ENCODE peak calls at places on chromosomes 5 and 9, in nine cellular contexts. Z, W, C, P, X, G, J, B and T are unnamed samples.

GRCh38 chr9:98707158-98708102 is 1.3 kb downstream of the GABBR2 start:
- DNase-seq in Z (no peak), B (peak), C (peak), G (peak), J (peak), P (no peak), X (peak), W (no peak), T (no peak)

GRCh38 chr9:37968228-37968672 is 64.3 kb upstream of the SLC25A51 start:
- DNase-seq in X (no peak), Z (no peak), B (peak), W (no peak), C (no peak), P (no peak), J (peak), G (peak), T (no peak)

GRCh38 chr9:109974143-109974917 is 194.3 kb downstream of the PALM2AKAP2 start:
- DNase-seq in X (no peak), J (no peak), W (no peak), Z (no peak), G (no peak), P (no peak), B (no peak), C (peak), T (no peak)

GRCh38 chr5:119288364-119289047 is 67.3 kb upstream of the TNFAIP8 start:
- DNase-seq in J (no peak), X (no peak), W (no peak), Z (no peak), G (no peak), P (no peak), C (no peak), B (peak), T (no peak)

GRCh38 chr9:92561374-92562329 is 25.9 kb upstream of the ECM2 start:
- DNase-seq in X (no peak), Z (no peak), B (peak), G (no peak), J (no peak), W (no peak), C (no peak), P (no peak), T (no peak)

GRCh38 chr5:1916041-1917001 is 33.6 kb upstream of the IRX4 start:
- DNase-seq in G (no peak), J (no peak), C (no peak), P (no peak), W (no peak), X (no peak), Z (no peak), B (no peak), T (peak)

GRCh38 chr9:127941062-127941925 is 3.6 kb upstream of the DPM2 start:
- DNase-seq in C (no peak), J (no peak), B (no peak), Z (no peak), W (no peak), X (no peak), G (no peak), P (no peak), T (no peak)

GRCh38 chr9:101307041-101307440 is 77.8 kb downstream of the BAAT start:
- DNase-seq in P (no peak), W (no peak), Z (no peak), B (no peak), C (no peak), G (no peak), J (no peak), X (no peak), T (no peak)

GRCh38 chr5:151627650-151628049 is 36.5 kb upstream of the FAT2 start:
- DNase-seq in C (no peak), J (no peak), P (no peak), B (peak), G (no peak), W (no peak), Z (no peak), X (no peak), T (no peak)

GRCh38 chr9:4741365-4742031 is 496 bp upstream of the AK3 start:
- DNase-seq in G (no peak), J (peak), W (no peak), B (peak), P (no peak), X (peak), Z (no peak), C (no peak), T (peak)

GRCh38 chr9:84007662-84008061 is 27.1 kb downstream of the RMI1 start:
- DNase-seq in G (no peak), C (no peak), X (no peak), J (no peak), Z (no peak), B (no peak), P (no peak), W (no peak), T (no peak)

GRCh38 chr9:69513291-69513690 is 158.9 kb downstream of the APBA1 start:
- DNase-seq in P (no peak), B (no peak), Z (no peak), G (no peak), J (no peak), W (no peak), X (no peak), C (no peak), T (no peak)

GRCh38 chr9:127180457-127181314 is 58.3 kb upstream of the ANGPTL2 start:
- DNase-seq in Z (no peak), C (no peak), W (no peak), P (no peak), X (no peak), G (no peak), J (peak), B (no peak), T (no peak)

GRCh38 chr9:7304596-7304995 is 495.0 kb downstream of the DMAC1 start:
- DNase-seq in G (no peak), P (no peak), Z (no peak), C (no peak), W (no peak), J (no peak), B (no peak), X (no peak), T (no peak)

GRCh38 chr9:32968101-32969011 is 33.1 kb downstream of the APTX start:
- DNase-seq in C (peak), W (peak), B (peak), X (peak), P (peak), Z (peak), G (peak), J (peak), T (no peak)

GRCh38 chr9:73437758-73438157 is 286.1 kb downstream of the ANXA1 start:
- DNase-seq in P (no peak), Z (no peak), J (no peak), W (no peak), C (no peak), X (no peak), G (peak), B (peak), T (no peak)

GRCh38 chr5:150394103-150394502 is 18.6 kb downstream of the CD74 start:
- DNase-seq in J (no peak), C (no peak), Z (no peak), B (peak), W (no peak), G (no peak), P (no peak), X (no peak), T (no peak)

GRCh38 chr5:96629774-96630173 is 32.4 kb upstream of the CAST start:
- DNase-seq in W (peak), C (no peak), Z (no peak), G (peak), X (no peak), J (no peak), P (no peak), B (peak), T (no peak)

GRCh38 chr5:78647411-78647818 is 1.2 kb downstream of the LHFPL2 start:
- DNase-seq in Z (no peak), J (peak), C (peak), X (no peak), B (peak), W (peak), P (no peak), G (peak), T (no peak)

GRCh38 chr5:72388652-72389051 is 68.5 kb downstream of the PTCD2 start:
- DNase-seq in G (no peak), J (no peak), W (no peak), X (no peak), Z (no peak), C (no peak), B (peak), P (no peak), T (no peak)

GRCh38 chr5:143796753-143797152 is 15.2 kb upstream of the HMHB1 start:
- DNase-seq in Z (no peak), P (no peak), C (peak), J (no peak), W (no peak), B (no peak), X (no peak), G (no peak), T (no peak)

GRCh38 chr9:134759913-134760312 is 118.3 kb downstream of the COL5A1 start:
- DNase-seq in W (no peak), B (no peak), G (no peak), J (no peak), X (no peak), Z (no peak), C (no peak), P (no peak), T (no peak)

GRCh38 chr5:168153263-168153930 is 138.0 kb upstream of the WWC1 start:
- DNase-seq in C (no peak), P (no peak), X (no peak), W (no peak), B (peak), J (no peak), Z (no peak), G (no peak), T (no peak)

GRCh38 chr9:3948826-3949578 is 350.9 kb downstream of the GLIS3 start:
- DNase-seq in C (no peak), G (no peak), Z (no peak), B (peak), J (no peak), X (no peak), P (no peak), W (peak), T (no peak)

GRCh38 chr9:16753256-16753655 is 117.2 kb downstream of the BNC2 start:
- DNase-seq in X (no peak), Z (no peak), W (no peak), J (no peak), C (no peak), G (no peak), B (peak), P (no peak), T (no peak)

GRCh38 chr5:179679014-179679674 is 1.7 kb downstream of the CBY3 start:
- DNase-seq in W (no peak), C (peak), B (peak), G (no peak), P (peak), Z (peak), X (peak), J (peak), T (peak)

GRCh38 chr5:67255881-67256280 is 59.3 kb upstream of the CD180 start:
- DNase-seq in C (no peak), Z (no peak), X (no peak), W (no peak), J (no peak), P (no peak), B (peak), G (no peak), T (no peak)

GRCh38 chr9:4939118-4939561 is 45.9 kb upstream of the JAK2 start:
- DNase-seq in P (no peak), Z (no peak), W (no peak), X (no peak), C (peak), J (no peak), B (no peak), G (no peak), T (no peak)

GRCh38 chr5:72587909-72588308 is 80.7 kb upstream of the ZNF366 start:
- DNase-seq in J (no peak), Z (no peak), B (peak), X (no peak), P (no peak), C (no peak), W (no peak), G (no peak), T (no peak)

GRCh38 chr5:892390-893136 is at the start of the genes BRD9 and TRIP13:
- DNase-seq in J (peak), X (peak), G (peak), B (peak), Z (peak), C (peak), P (peak), W (peak), T (peak)

GRCh38 chr5:157971466-157972324 is 112.8 kb upstream of the CLINT1 start:
- DNase-seq in J (no peak), G (no peak), C (no peak), Z (no peak), W (no peak), P (no peak), B (peak), X (peak), T (no peak)

GRCh38 chr9:133454943-133455673 is 4.7 kb upstream of the CACFD1 start:
- DNase-seq in C (no peak), X (no peak), P (no peak), G (no peak), J (no peak), B (no peak), Z (no peak), W (no peak), T (no peak)